ENCODE peak calls at places on chromosomes 3 and 15, in ten cellular contexts. T is Panc1; G is cardiac fibroblast; S is skeletal muscle cell; N is uterus; K is CD8-positive, alpha-beta T cell; H is CD8-positive, alpha-beta memory T cell; M is lower leg skin; X is IMR-90; A is HCT116. B is an unnamed sample.

GRCh38 chr3:5010706-5011554 is 31.7 kb downstream of the BHLHE40 start:
- DNase-seq in T (no peak), X (peak), K (no peak), M (no peak), S (no peak), H (no peak), A (no peak), G (no peak), N (no peak), B (no peak)

GRCh38 chr3:58578873-58579272 is 1.7 kb upstream of the FAM107A start:
- DNase-seq in G (no peak), M (no peak), S (no peak), A (no peak), H (no peak), K (no peak), N (no peak), T (no peak), X (no peak), B (no peak)

GRCh38 chr3:194300392-194300758 is 50.8 kb downstream of the CPN2 start:
- DNase-seq in M (peak), K (no peak), S (no peak), A (no peak), X (peak), H (no peak), G (peak), N (peak), T (no peak), B (no peak)

GRCh38 chr15:81096398-81096797 is 37.7 kb upstream of the CFAP161 start:
- DNase-seq in M (no peak), X (no peak), G (no peak), A (no peak), K (no peak), N (no peak), S (no peak), H (no peak), T (no peak), B (no peak)

GRCh38 chr3:42653560-42654330 is at the start of gene ZBTB47:
- DNase-seq in T (no peak), M (peak), X (no peak), H (no peak), G (peak), N (peak), K (no peak), A (no peak), S (no peak), B (no peak)

GRCh38 chr3:127775398-127776109 is 46.8 kb downstream of the MGLL start:
- DNase-seq in H (no peak), G (peak), N (peak), A (no peak), T (no peak), X (peak), K (no peak), S (peak), M (no peak), B (no peak)

GRCh38 chr15:73959801-73960200 is 32.3 kb downstream of the STOML1 start:
- DNase-seq in A (no peak), S (no peak), T (no peak), X (no peak), K (no peak), M (no peak), H (no peak), G (no peak), N (no peak), B (no peak)

GRCh38 chr15:73891328-73891975 is 18.1 kb downstream of the TBC1D21 start:
- DNase-seq in X (no peak), M (no peak), K (no peak), A (no peak), N (no peak), G (no peak), S (no peak), T (no peak), H (no peak), B (no peak)

GRCh38 chr3:39927479-39927878 is 118.1 kb downstream of the MYRIP start:
- DNase-seq in T (no peak), A (no peak), G (no peak), H (no peak), M (no peak), K (no peak), S (no peak), X (no peak), N (no peak), B (no peak)

GRCh38 chr3:41265823-41266273 is 66.5 kb downstream of the CTNNB1 start:
- DNase-seq in H (no peak), G (peak), K (no peak), A (no peak), S (peak), X (peak), M (no peak), N (no peak), T (no peak), B (no peak)

GRCh38 chr3:2921903-2922302 is 188.3 kb downstream of the IL5RA start:
- DNase-seq in A (no peak), H (no peak), M (no peak), K (no peak), G (peak), N (no peak), X (no peak), S (no peak), T (no peak), B (no peak)

GRCh38 chr15:100684591-100684990 is 82.2 kb downstream of the ASB7 start:
- DNase-seq in M (no peak), T (no peak), G (no peak), N (no peak), A (no peak), S (no peak), H (no peak), K (no peak), X (no peak), B (no peak)

GRCh38 chr3:37259291-37259690 is 84.9 kb upstream of the LRRFIP2 start:
- DNase-seq in A (no peak), K (no peak), G (no peak), H (no peak), N (no peak), T (no peak), M (no peak), S (no peak), X (no peak), B (no peak)

GRCh38 chr3:175266993-175267960 is 408.1 kb downstream of the NAALADL2 start:
- DNase-seq in S (no peak), X (peak), G (no peak), K (no peak), A (no peak), T (no peak), N (no peak), M (no peak), H (no peak), B (peak)

DNA sequence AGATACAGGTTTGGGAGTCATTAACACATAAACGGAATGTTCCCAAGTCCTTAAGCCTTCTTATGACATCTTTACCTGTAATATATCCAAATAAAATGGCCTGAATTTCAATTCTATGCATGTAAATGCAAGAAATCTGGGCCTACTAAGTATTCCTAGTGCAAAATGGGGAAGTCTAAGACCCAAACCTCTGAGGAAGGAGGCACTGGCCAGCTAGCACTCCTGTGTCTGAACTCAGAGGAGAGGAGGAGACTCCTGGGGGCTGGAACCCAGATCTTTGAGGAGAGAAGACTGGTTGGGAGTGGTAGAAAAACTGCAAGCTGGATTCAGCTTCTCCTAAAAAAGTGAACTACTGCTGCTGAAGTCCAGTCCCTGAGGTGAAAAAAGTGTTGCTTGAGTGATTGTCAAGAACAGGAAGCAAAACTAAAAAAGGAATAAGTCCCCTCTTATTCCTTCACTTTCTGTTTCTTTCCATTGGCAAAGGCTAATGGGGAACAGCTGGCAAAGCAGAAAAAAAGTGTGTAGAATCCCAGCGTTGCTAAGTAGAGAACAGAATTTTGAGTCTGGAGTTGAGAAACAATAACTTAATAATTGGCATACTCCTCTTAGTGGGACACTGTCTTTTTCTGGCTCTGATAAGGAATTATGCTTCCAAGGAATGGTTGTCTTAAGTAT is 54.8 kb upstream of the ATP2C1 start:
- DNase-seq in S (no peak), X (no peak), H (no peak), M (no peak), G (peak), A (no peak), T (no peak), K (no peak), N (no peak), B (no peak)
- H3K4me3 ChIP-seq in S (no peak), X (no peak), H (no peak), M (no peak), G (no peak), A (no peak), T (no peak), K (no peak), N (no peak), B (no peak)

GRCh38 chr3:112090899-112091586 is 4.9 kb downstream of the C3orf52 start:
- DNase-seq in A (no peak), K (no peak), T (no peak), G (no peak), H (no peak), N (no peak), M (no peak), X (no peak), S (no peak), B (no peak)

GRCh38 chr3:112093180-112093522 is 7.0 kb downstream of the C3orf52 start:
- DNase-seq in H (no peak), M (no peak), X (peak), T (no peak), G (no peak), N (no peak), A (no peak), K (no peak), S (no peak), B (no peak)

GRCh38 chr3:112096176-112096575 is 10.0 kb downstream of the C3orf52 start:
- DNase-seq in T (no peak), H (no peak), K (no peak), A (no peak), G (no peak), X (peak), N (no peak), M (no peak), S (no peak), B (no peak)

GRCh38 chr3:112089956-112090898 is 4.0 kb downstream of the C3orf52 start:
- DNase-seq in H (no peak), K (no peak), G (no peak), A (no peak), X (no peak), S (no peak), N (no peak), T (no peak), M (no peak), B (no peak)

GRCh38 chr3:112092439-112093179 is 6.4 kb downstream of the C3orf52 start:
- DNase-seq in S (no peak), G (peak), A (no peak), K (no peak), X (peak), N (no peak), H (no peak), T (no peak), M (no peak), B (no peak)
- H3K4me3 ChIP-seq in S (no peak), G (no peak), A (no peak), K (no peak), X (no peak), N (no peak), H (no peak), T (no peak), M (no peak), B (no peak)

GRCh38 chr15:26628071-26628470 is 144.8 kb downstream of the GABRB3 start:
- DNase-seq in X (no peak), T (no peak), G (no peak), N (no peak), K (no peak), S (no peak), M (no peak), A (no peak), H (no peak), B (no peak)
- H3K4me3 ChIP-seq in X (no peak), T (no peak), G (no peak), N (no peak), K (no peak), S (no peak), M (no peak), A (no peak), H (no peak), B (no peak)

DNA sequence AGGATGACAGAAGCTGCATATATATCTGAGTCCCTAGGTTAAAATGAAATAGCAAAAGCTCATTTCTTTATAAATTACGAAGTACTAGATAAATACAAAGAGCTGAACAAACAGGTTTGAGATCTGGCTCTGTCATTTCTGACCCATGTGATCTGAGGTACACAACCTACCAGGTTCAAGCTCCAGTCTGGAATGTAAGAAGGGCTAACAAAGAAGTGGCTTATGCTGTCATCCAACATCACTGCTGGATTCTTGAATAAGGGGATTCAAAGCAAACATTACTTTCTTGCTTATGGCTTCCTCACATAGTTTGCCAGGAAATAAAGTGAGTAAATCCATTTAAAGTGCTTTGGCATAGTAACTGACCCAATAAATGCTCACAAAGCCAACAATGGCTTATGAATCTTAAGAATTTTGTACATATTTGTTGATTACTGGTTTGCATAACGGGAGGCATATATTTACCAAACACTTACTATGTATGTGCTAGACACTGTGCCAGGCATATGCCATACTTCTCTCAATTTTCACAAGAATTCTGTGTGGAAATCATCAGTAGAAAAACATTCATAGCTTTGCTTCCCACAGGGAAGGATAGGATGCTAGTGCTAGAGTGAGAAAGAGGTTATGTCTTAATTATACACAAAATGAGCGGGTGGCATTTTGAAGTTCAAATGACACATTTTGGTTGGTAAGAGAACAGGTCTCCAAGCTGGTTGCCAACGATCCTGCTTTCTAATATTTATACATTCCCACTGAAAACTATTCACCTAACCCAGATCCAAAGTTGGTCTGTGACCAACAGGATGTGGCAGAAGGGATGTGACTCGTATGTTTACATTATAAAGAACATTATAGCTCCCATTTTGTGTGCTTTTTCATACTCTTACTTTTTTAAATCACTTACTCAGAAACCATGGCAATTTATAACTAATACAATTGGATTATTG is 38.7 kb upstream of the CSPG5 start:
- DNase-seq in A (no peak), N (no peak), K (no peak), M (no peak), T (no peak), G (no peak), H (no peak), S (peak), X (peak), B (no peak)
- H3K4me3 ChIP-seq in A (no peak), N (no peak), K (no peak), M (no peak), T (no peak), G (no peak), H (no peak), S (no peak), X (no peak), B (no peak)

GRCh38 chr3:53252105-53252946 is 3.5 kb downstream of the TKT start:
- DNase-seq in N (no peak), S (no peak), G (no peak), M (no peak), X (no peak), K (no peak), H (no peak), T (no peak), A (no peak), B (no peak)
- H3K4me3 ChIP-seq in N (no peak), S (peak), G (no peak), M (no peak), X (no peak), K (no peak), H (no peak), T (peak), A (no peak), B (no peak)

GRCh38 chr3:184472723-184473419 is 88.7 kb upstream of the EPHB3 start:
- DNase-seq in S (no peak), X (no peak), T (no peak), M (peak), A (no peak), N (no peak), K (no peak), H (no peak), G (peak), B (no peak)
- H3K4me3 ChIP-seq in S (no peak), X (no peak), T (no peak), M (no peak), A (no peak), N (no peak), K (no peak), H (no peak), G (no peak), B (no peak)

GRCh38 chr3:111924283-111924682 is 54.5 kb upstream of the ABHD10 start:
- DNase-seq in A (no peak), X (no peak), H (no peak), K (no peak), N (no peak), M (peak), G (peak), T (no peak), S (peak), B (no peak)

GRCh38 chr3:111923821-111924220 is 55.0 kb upstream of the ABHD10 start:
- DNase-seq in G (no peak), M (no peak), K (no peak), A (no peak), H (no peak), T (no peak), N (no peak), S (no peak), X (no peak), B (no peak)

GRCh38 chr3:111919370-111920065 is 59.3 kb upstream of the ABHD10 start:
- DNase-seq in X (no peak), K (no peak), T (no peak), G (no peak), H (no peak), S (no peak), A (no peak), M (no peak), N (no peak), B (no peak)

GRCh38 chr3:111926266-111926676 is 52.6 kb upstream of the ABHD10 start:
- DNase-seq in T (no peak), S (no peak), G (no peak), N (no peak), M (no peak), H (no peak), K (no peak), A (peak), X (no peak), B (no peak)

DNA sequence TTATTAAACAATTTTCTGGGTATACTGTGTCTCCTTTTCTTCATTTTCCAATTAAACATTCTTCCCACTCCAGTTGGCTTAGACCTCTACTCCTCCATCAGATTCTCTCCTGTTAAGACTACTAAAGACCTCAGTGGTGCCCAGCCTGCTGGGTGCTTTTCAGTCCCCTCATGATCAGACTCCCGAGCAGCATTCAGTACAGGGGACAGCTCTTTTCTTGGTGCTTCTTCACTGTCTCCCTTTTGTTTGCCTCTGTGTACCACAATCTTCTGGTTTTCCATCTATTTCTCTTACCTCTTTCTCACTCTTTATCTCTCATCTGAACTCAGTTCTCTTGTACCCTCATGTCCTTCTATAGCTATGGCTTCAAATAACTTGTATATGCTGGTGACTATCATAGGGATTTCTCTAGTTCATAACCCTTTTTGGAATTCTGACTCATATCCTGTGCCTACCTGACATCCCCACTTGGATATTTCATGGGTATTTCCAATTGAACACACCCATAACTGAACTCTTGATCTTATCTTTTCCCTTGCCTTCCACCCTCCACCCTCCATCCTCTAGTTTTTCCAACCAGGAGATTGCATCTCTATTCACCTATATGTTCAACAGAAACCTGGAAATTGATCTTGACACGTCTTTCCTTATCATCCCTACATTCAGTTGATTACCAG is 55.6 kb upstream of the ABHD10 start:
- DNase-seq in T (no peak), K (no peak), X (peak), M (no peak), H (no peak), A (peak), N (no peak), G (no peak), S (no peak), B (no peak)
- H3K4me3 ChIP-seq in T (no peak), K (no peak), X (no peak), M (no peak), H (no peak), A (peak), N (no peak), G (no peak), S (no peak), B (no peak)

DNA sequence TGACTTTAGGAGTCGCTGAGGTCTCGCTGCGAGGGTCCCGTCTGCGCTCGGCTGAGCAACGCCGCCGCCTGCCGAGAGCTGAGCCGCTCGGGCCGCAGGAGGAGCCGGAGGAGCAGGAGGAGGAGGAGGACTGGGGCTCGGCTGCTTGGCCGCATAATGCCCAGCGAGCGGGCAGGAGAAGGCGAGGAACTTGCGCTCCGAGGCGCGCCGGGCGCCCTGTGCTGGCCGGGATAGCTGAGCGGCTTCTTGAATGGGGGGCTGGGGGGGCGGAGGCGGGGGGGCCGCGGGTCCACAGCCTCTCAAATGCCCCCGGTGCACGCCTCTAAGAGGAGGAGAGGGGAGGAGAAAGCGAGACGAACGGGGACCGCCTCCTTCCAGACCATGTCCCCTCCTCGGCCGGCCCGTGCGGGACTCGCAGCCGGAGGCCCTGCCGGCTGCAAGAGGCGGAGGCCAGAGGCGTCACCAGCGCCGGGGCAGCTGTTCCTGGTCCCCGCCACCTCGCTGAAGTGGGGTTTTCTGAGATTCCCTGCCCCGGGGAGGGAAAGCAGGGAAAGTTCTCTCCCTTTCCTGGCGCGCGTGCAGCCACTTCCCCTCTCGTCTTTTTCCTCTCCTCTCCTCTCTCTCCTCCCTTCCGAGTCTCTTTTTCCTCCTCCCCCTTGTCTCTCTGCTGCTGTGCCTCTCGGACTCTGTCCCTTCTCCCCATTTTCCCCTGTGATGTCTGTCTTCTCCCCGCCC is at the start of gene ADAMTS9:
- DNase-seq in S (peak), M (peak), G (peak), N (peak), K (no peak), H (no peak), X (peak), A (no peak), T (no peak), B (no peak)
- H3K4me3 ChIP-seq in S (peak), M (peak), G (peak), N (peak), K (no peak), H (no peak), X (peak), A (peak), T (peak), B (peak)

DNA sequence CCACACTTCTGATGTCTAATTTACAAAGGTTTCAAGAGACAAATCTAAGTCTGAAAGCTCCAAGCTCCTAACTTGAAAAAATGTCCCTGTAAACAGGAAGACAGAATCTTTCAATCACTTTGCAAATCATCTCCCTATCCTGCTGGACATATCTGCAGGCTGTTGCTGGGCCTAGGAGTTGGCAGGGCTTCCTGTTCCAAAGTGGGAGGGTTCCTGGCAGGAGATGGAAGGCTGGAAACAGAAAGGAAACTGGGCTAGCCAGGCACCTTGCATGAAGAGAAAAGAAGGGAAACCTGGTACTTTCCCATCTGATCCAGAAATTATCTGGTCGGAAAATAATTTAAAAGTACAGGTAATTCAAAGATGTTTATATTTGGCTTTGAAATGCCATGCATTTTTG is 227.3 kb upstream of the IL12A start:
- DNase-seq in X (peak), H (no peak), A (no peak), T (no peak), M (no peak), G (peak), K (no peak), S (no peak), N (peak), B (peak)
- H3K4me3 ChIP-seq in X (no peak), H (no peak), A (peak), T (no peak), M (no peak), G (no peak), K (no peak), S (no peak), N (no peak), B (no peak)

B was measured in AG09309.